ENCODE peak calls at places on chromosomes 5 and 9, in six cellular contexts. C is stimulated activated CD4-positive, alpha-beta T cell treated with anti-CD3 and anti-CD28 coated beads, Interleukin-2, amount 100 ng/mL, for 48 hours; N is activated CD4-positive, alpha-beta T cell treated with anti-CD3 and anti-CD28 coated beads, Interleukin-2, amount 10 ng/mL, durations not matched to agents 7 days and 5 days; V is pons; M is iPS DF 19.7; L is stimulated activated naive B cell treated with anti-CD40 and anti-IgM and Interleukin-4, amounts not matched to agents 10 μg/mL and 1 μg/mL and 100 μg/mL, for 72 hours. Q is an unnamed sample.

GRCh38 chr9:20335668-20336332 is 286.5 kb downstream of the MLLT3 start:
- DNase-seq in L (no peak), C (no peak), V (no peak), M (no peak), N (peak), Q (no peak)

GRCh38 chr5:87746891-87747366 is 334.2 kb upstream of the CCNH start:
- DNase-seq in M (no peak), N (no peak), L (no peak), C (no peak), V (no peak), Q (no peak)

GRCh38 chr9:4983541-4984165 is 1.4 kb upstream of the JAK2 start:
- DNase-seq in N (no peak), V (no peak), M (no peak), C (no peak), L (no peak), Q (no peak)

GRCh38 chr5:43469671-43470396 is 13.8 kb downstream of the TMEM267 start:
- DNase-seq in L (no peak), V (no peak), C (no peak), M (no peak), N (no peak), Q (no peak)

GRCh38 chr5:169945831-169946261 is 34.4 kb downstream of the INSYN2B start:
- DNase-seq in C (no peak), M (no peak), N (no peak), L (no peak), V (peak), Q (no peak)

GRCh38 chr5:16877267-16877935 is 58.7 kb downstream of the MYO10 start:
- DNase-seq in N (no peak), M (no peak), C (no peak), L (no peak), V (no peak), Q (no peak)

GRCh38 chr9:23754551-23754950 is 71.5 kb downstream of the ELAVL2 start:
- DNase-seq in V (no peak), M (no peak), L (no peak), N (no peak), C (no peak), Q (no peak)

GRCh38 chr5:76483433-76483832 is 80.3 kb downstream of the IQGAP2 start:
- DNase-seq in C (no peak), N (no peak), M (peak), L (no peak), V (no peak), Q (peak)

GRCh38 chr9:22817181-22817580 is 370.6 kb downstream of the DMRTA1 start:
- DNase-seq in L (no peak), M (no peak), V (no peak), N (no peak), C (no peak), Q (no peak)

Q was measured in HEK293T.